ENCODE peak calls at places on chromosomes 13 and 19, in eight cellular contexts. One of them, this sample, is unnamed.

GRCh38 chr13:31476753-31477152 is 262.6 kb upstream of the RXFP2 start:
- DNase-seq in NCI-H146: no peak
- DNase-seq in HL-60: no peak
- DNase-seq in anterior cingulate cortex: no peak
- DNase-seq in activated CD4-positive, alpha-beta T cell treated with anti-CD3 and anti-CD28 coated beads, Interleukin-2, amount 10 ng/mL, durations not matched to agents 7 days and 5 days: no peak
- DNase-seq in substantia nigra: no peak
- DNase-seq in T-cell: no peak
- DNase-seq in HT1080: no peak
- DNase-seq in this sample: no peak

GRCh38 chr13:51697855-51698254 is 106.1 kb downstream of the DHRS12 start:
- DNase-seq in anterior cingulate cortex: no peak
- DNase-seq in HT1080: no peak
- DNase-seq in substantia nigra: no peak
- DNase-seq in NCI-H146: no peak
- DNase-seq in T-cell: no peak
- DNase-seq in HL-60: no peak
- DNase-seq in activated CD4-positive, alpha-beta T cell treated with anti-CD3 and anti-CD28 coated beads, Interleukin-2, amount 10 ng/mL, durations not matched to agents 7 days and 5 days: no peak
- DNase-seq in this sample: no peak

GRCh38 chr19:12727745-12728433 is 4.2 kb upstream of the TNPO2 start:
- DNase-seq in NCI-H146: no peak
- DNase-seq in substantia nigra: no peak
- DNase-seq in HL-60: no peak
- DNase-seq in anterior cingulate cortex: no peak
- DNase-seq in T-cell: no peak
- DNase-seq in activated CD4-positive, alpha-beta T cell treated with anti-CD3 and anti-CD28 coated beads, Interleukin-2, amount 10 ng/mL, durations not matched to agents 7 days and 5 days: no peak
- DNase-seq in HT1080: no peak
- DNase-seq in this sample: no peak

GRCh38 chr19:50432658-50433057 is at the start of gene MYBPC2:
- DNase-seq in activated CD4-positive, alpha-beta T cell treated with anti-CD3 and anti-CD28 coated beads, Interleukin-2, amount 10 ng/mL, durations not matched to agents 7 days and 5 days: no peak
- DNase-seq in HL-60: no peak
- DNase-seq in anterior cingulate cortex: no peak
- DNase-seq in substantia nigra: no peak
- DNase-seq in HT1080: no peak
- DNase-seq in NCI-H146: peak; percentile 74
- DNase-seq in T-cell: no peak
- DNase-seq in this sample: peak; percentile 93

GRCh38 chr13:81051873-81052272 is 710.9 kb upstream of the SPRY2 start:
- DNase-seq in activated CD4-positive, alpha-beta T cell treated with anti-CD3 and anti-CD28 coated beads, Interleukin-2, amount 10 ng/mL, durations not matched to agents 7 days and 5 days: no peak
- DNase-seq in anterior cingulate cortex: no peak
- DNase-seq in HT1080: peak; percentile 13
- DNase-seq in NCI-H146: no peak
- DNase-seq in substantia nigra: no peak
- DNase-seq in T-cell: no peak
- DNase-seq in HL-60: no peak
- DNase-seq in this sample: peak; percentile 1

GRCh38 chr13:98326274-98326673 is 149.2 kb upstream of the RNF113B start:
- DNase-seq in anterior cingulate cortex: no peak
- DNase-seq in HT1080: no peak
- DNase-seq in activated CD4-positive, alpha-beta T cell treated with anti-CD3 and anti-CD28 coated beads, Interleukin-2, amount 10 ng/mL, durations not matched to agents 7 days and 5 days: no peak
- DNase-seq in NCI-H146: peak; percentile 46
- DNase-seq in substantia nigra: no peak
- DNase-seq in T-cell: no peak
- DNase-seq in HL-60: no peak
- DNase-seq in this sample: peak; percentile 76

GRCh38 chr13:99339736-99340392 is 32.7 kb upstream of the GPR183 start:
- DNase-seq in substantia nigra: no peak
- DNase-seq in anterior cingulate cortex: no peak
- DNase-seq in HL-60: peak; percentile 68
- DNase-seq in HT1080: no peak
- DNase-seq in T-cell: peak; percentile 58
- DNase-seq in activated CD4-positive, alpha-beta T cell treated with anti-CD3 and anti-CD28 coated beads, Interleukin-2, amount 10 ng/mL, durations not matched to agents 7 days and 5 days: peak; percentile 38
- DNase-seq in NCI-H146: no peak
- DNase-seq in this sample: no peak

GRCh38 chr13:91313103-91313502 is 34.4 kb upstream of the MIR17HG start:
- DNase-seq in HL-60: no peak
- DNase-seq in HT1080: peak; percentile 66
- DNase-seq in NCI-H146: peak; percentile 62
- DNase-seq in T-cell: no peak
- DNase-seq in anterior cingulate cortex: no peak
- DNase-seq in activated CD4-positive, alpha-beta T cell treated with anti-CD3 and anti-CD28 coated beads, Interleukin-2, amount 10 ng/mL, durations not matched to agents 7 days and 5 days: peak; percentile 32
- DNase-seq in substantia nigra: peak; percentile 12
- DNase-seq in this sample: peak; percentile 89

GRCh38 chr19:11578342-11579142 is 1.1 kb upstream of the ACP5 start:
- DNase-seq in T-cell: peak; percentile 21
- DNase-seq in HT1080: no peak
- DNase-seq in anterior cingulate cortex: no peak
- DNase-seq in activated CD4-positive, alpha-beta T cell treated with anti-CD3 and anti-CD28 coated beads, Interleukin-2, amount 10 ng/mL, durations not matched to agents 7 days and 5 days: peak; percentile 37
- DNase-seq in NCI-H146: peak; percentile 70
- DNase-seq in HL-60: peak; percentile 74
- DNase-seq in substantia nigra: no peak
- DNase-seq in this sample: no peak

GRCh38 chr13:72229067-72229466 is 362.1 kb upstream of the DACH1 start:
- DNase-seq in anterior cingulate cortex: no peak
- DNase-seq in NCI-H146: peak; percentile 65
- DNase-seq in HT1080: no peak
- DNase-seq in T-cell: no peak
- DNase-seq in HL-60: no peak
- DNase-seq in activated CD4-positive, alpha-beta T cell treated with anti-CD3 and anti-CD28 coated beads, Interleukin-2, amount 10 ng/mL, durations not matched to agents 7 days and 5 days: no peak
- DNase-seq in substantia nigra: no peak
- DNase-seq in this sample: no peak

This sample was measured in NCI-H69.